ENCODE peak calls at places on chromosomes 7 and 10, in ten cellular contexts. One of them, this sample, is unnamed.

GRCh38 chr7:8190121-8190895 is 71.7 kb downstream of the ICA1 start:
- ATAC-seq in right cardiac atrium: peak; percentile 44
- ATAC-seq in aorta: peak; percentile 72
- ATAC-seq in activated T-helper 17 cell treated with anti-CD3 and anti-CD28 coated beads, Interleukin-2, amount 50 U/mL, for 72 hours: peak; percentile 68
- ATAC-seq in gastroesophageal sphincter: no peak
- ATAC-seq in K562: peak; percentile 88
- ATAC-seq in left ventricle myocardium superior: peak; percentile 55
- ATAC-seq in CD8-positive, alpha-beta T cell: peak; percentile 86
- ATAC-seq in activated CD4-positive, alpha-beta T cell treated with anti-CD3 and anti-CD28 coated beads for 36 hours: peak; percentile 86
- ATAC-seq in activated CD4-positive, CD25-positive, alpha-beta regulatory T cell treated with anti-CD3 and anti-CD28 coated beads, Interleukin-2, amount 50 U/mL, for 24 hours: peak; percentile 56
- ATAC-seq in this sample: peak; percentile 56

GRCh38 chr7:64308019-64308275 is 5.8 kb upstream of the ZNF736 start:
- ATAC-seq in right cardiac atrium: no peak
- ATAC-seq in aorta: no peak
- ATAC-seq in activated T-helper 17 cell treated with anti-CD3 and anti-CD28 coated beads, Interleukin-2, amount 50 U/mL, for 72 hours: no peak
- ATAC-seq in gastroesophageal sphincter: no peak
- ATAC-seq in K562: peak; percentile 9
- ATAC-seq in left ventricle myocardium superior: no peak
- ATAC-seq in CD8-positive, alpha-beta T cell: no peak
- ATAC-seq in activated CD4-positive, alpha-beta T cell treated with anti-CD3 and anti-CD28 coated beads for 36 hours: no peak
- ATAC-seq in activated CD4-positive, CD25-positive, alpha-beta regulatory T cell treated with anti-CD3 and anti-CD28 coated beads, Interleukin-2, amount 50 U/mL, for 24 hours: no peak
- ATAC-seq in this sample: no peak

GRCh38 chr7:100397336-100398081 is 24.2 kb downstream of the PILRA start:
- ATAC-seq in right cardiac atrium: peak; percentile 39
- ATAC-seq in aorta: no peak
- ATAC-seq in activated T-helper 17 cell treated with anti-CD3 and anti-CD28 coated beads, Interleukin-2, amount 50 U/mL, for 72 hours: no peak
- ATAC-seq in gastroesophageal sphincter: no peak
- ATAC-seq in K562: peak; percentile 11
- ATAC-seq in left ventricle myocardium superior: no peak
- ATAC-seq in CD8-positive, alpha-beta T cell: no peak
- ATAC-seq in activated CD4-positive, alpha-beta T cell treated with anti-CD3 and anti-CD28 coated beads for 36 hours: no peak
- ATAC-seq in activated CD4-positive, CD25-positive, alpha-beta regulatory T cell treated with anti-CD3 and anti-CD28 coated beads, Interleukin-2, amount 50 U/mL, for 24 hours: no peak
- ATAC-seq in this sample: no peak

GRCh38 chr10:119070395-119071165 is 10.0 kb downstream of the EIF3A start:
- ATAC-seq in right cardiac atrium: no peak
- ATAC-seq in aorta: no peak
- ATAC-seq in activated T-helper 17 cell treated with anti-CD3 and anti-CD28 coated beads, Interleukin-2, amount 50 U/mL, for 72 hours: peak; percentile 24
- ATAC-seq in gastroesophageal sphincter: no peak
- ATAC-seq in K562: no peak
- ATAC-seq in left ventricle myocardium superior: no peak
- ATAC-seq in CD8-positive, alpha-beta T cell: no peak
- ATAC-seq in activated CD4-positive, alpha-beta T cell treated with anti-CD3 and anti-CD28 coated beads for 36 hours: no peak
- ATAC-seq in activated CD4-positive, CD25-positive, alpha-beta regulatory T cell treated with anti-CD3 and anti-CD28 coated beads, Interleukin-2, amount 50 U/mL, for 24 hours: no peak
- ATAC-seq in this sample: no peak

GRCh38 chr7:2198206-2198605 is 34.5 kb downstream of the MAD1L1 start:
- ATAC-seq in right cardiac atrium: no peak
- ATAC-seq in aorta: no peak
- ATAC-seq in activated T-helper 17 cell treated with anti-CD3 and anti-CD28 coated beads, Interleukin-2, amount 50 U/mL, for 72 hours: no peak
- ATAC-seq in gastroesophageal sphincter: no peak
- ATAC-seq in K562: no peak
- ATAC-seq in left ventricle myocardium superior: peak; percentile 11
- ATAC-seq in CD8-positive, alpha-beta T cell: no peak
- ATAC-seq in activated CD4-positive, alpha-beta T cell treated with anti-CD3 and anti-CD28 coated beads for 36 hours: no peak
- ATAC-seq in activated CD4-positive, CD25-positive, alpha-beta regulatory T cell treated with anti-CD3 and anti-CD28 coated beads, Interleukin-2, amount 50 U/mL, for 24 hours: no peak
- ATAC-seq in this sample: no peak

GRCh38 chr7:47638679-47639306 is 56.9 kb upstream of the TNS3 start:
- ATAC-seq in right cardiac atrium: peak; percentile 52
- ATAC-seq in aorta: peak; percentile 30
- ATAC-seq in activated T-helper 17 cell treated with anti-CD3 and anti-CD28 coated beads, Interleukin-2, amount 50 U/mL, for 72 hours: no peak
- ATAC-seq in gastroesophageal sphincter: peak; percentile 78
- ATAC-seq in K562: no peak
- ATAC-seq in left ventricle myocardium superior: no peak
- ATAC-seq in CD8-positive, alpha-beta T cell: no peak
- ATAC-seq in activated CD4-positive, alpha-beta T cell treated with anti-CD3 and anti-CD28 coated beads for 36 hours: no peak
- ATAC-seq in activated CD4-positive, CD25-positive, alpha-beta regulatory T cell treated with anti-CD3 and anti-CD28 coated beads, Interleukin-2, amount 50 U/mL, for 24 hours: no peak
- ATAC-seq in this sample: no peak

GRCh38 chr10:111524134-111524533 is 447.3 kb downstream of the ADRA2A start:
- ATAC-seq in right cardiac atrium: no peak
- ATAC-seq in aorta: no peak
- ATAC-seq in activated T-helper 17 cell treated with anti-CD3 and anti-CD28 coated beads, Interleukin-2, amount 50 U/mL, for 72 hours: no peak
- ATAC-seq in gastroesophageal sphincter: no peak
- ATAC-seq in K562: no peak
- ATAC-seq in left ventricle myocardium superior: no peak
- ATAC-seq in CD8-positive, alpha-beta T cell: no peak
- ATAC-seq in activated CD4-positive, alpha-beta T cell treated with anti-CD3 and anti-CD28 coated beads for 36 hours: no peak
- ATAC-seq in activated CD4-positive, CD25-positive, alpha-beta regulatory T cell treated with anti-CD3 and anti-CD28 coated beads, Interleukin-2, amount 50 U/mL, for 24 hours: no peak
- ATAC-seq in this sample: no peak

GRCh38 chr7:4325732-4326131 is 356.4 kb upstream of the FOXK1 start:
- ATAC-seq in right cardiac atrium: no peak
- ATAC-seq in aorta: no peak
- ATAC-seq in activated T-helper 17 cell treated with anti-CD3 and anti-CD28 coated beads, Interleukin-2, amount 50 U/mL, for 72 hours: no peak
- ATAC-seq in gastroesophageal sphincter: no peak
- ATAC-seq in K562: no peak
- ATAC-seq in left ventricle myocardium superior: no peak
- ATAC-seq in CD8-positive, alpha-beta T cell: no peak
- ATAC-seq in activated CD4-positive, alpha-beta T cell treated with anti-CD3 and anti-CD28 coated beads for 36 hours: no peak
- ATAC-seq in activated CD4-positive, CD25-positive, alpha-beta regulatory T cell treated with anti-CD3 and anti-CD28 coated beads, Interleukin-2, amount 50 U/mL, for 24 hours: no peak
- ATAC-seq in this sample: no peak

GRCh38 chr7:706721-707120 is 19.8 kb upstream of the DNAAF5 start:
- ATAC-seq in right cardiac atrium: no peak
- ATAC-seq in aorta: no peak
- ATAC-seq in activated T-helper 17 cell treated with anti-CD3 and anti-CD28 coated beads, Interleukin-2, amount 50 U/mL, for 72 hours: no peak
- ATAC-seq in gastroesophageal sphincter: no peak
- ATAC-seq in K562: no peak
- ATAC-seq in left ventricle myocardium superior: no peak
- ATAC-seq in CD8-positive, alpha-beta T cell: no peak
- ATAC-seq in activated CD4-positive, alpha-beta T cell treated with anti-CD3 and anti-CD28 coated beads for 36 hours: no peak
- ATAC-seq in activated CD4-positive, CD25-positive, alpha-beta regulatory T cell treated with anti-CD3 and anti-CD28 coated beads, Interleukin-2, amount 50 U/mL, for 24 hours: no peak
- ATAC-seq in this sample: no peak

GRCh38 chr7:117005449-117005848 is 52.1 kb downstream of the ST7 start:
- ATAC-seq in right cardiac atrium: no peak
- ATAC-seq in aorta: no peak
- ATAC-seq in activated T-helper 17 cell treated with anti-CD3 and anti-CD28 coated beads, Interleukin-2, amount 50 U/mL, for 72 hours: no peak
- ATAC-seq in gastroesophageal sphincter: no peak
- ATAC-seq in K562: no peak
- ATAC-seq in left ventricle myocardium superior: no peak
- ATAC-seq in CD8-positive, alpha-beta T cell: no peak
- ATAC-seq in activated CD4-positive, alpha-beta T cell treated with anti-CD3 and anti-CD28 coated beads for 36 hours: no peak
- ATAC-seq in activated CD4-positive, CD25-positive, alpha-beta regulatory T cell treated with anti-CD3 and anti-CD28 coated beads, Interleukin-2, amount 50 U/mL, for 24 hours: no peak
- ATAC-seq in this sample: no peak

GRCh38 chr7:55018361-55019328 is at the start of gene EGFR:
- ATAC-seq in right cardiac atrium: peak; percentile 93
- ATAC-seq in aorta: peak; percentile 91
- ATAC-seq in activated T-helper 17 cell treated with anti-CD3 and anti-CD28 coated beads, Interleukin-2, amount 50 U/mL, for 72 hours: no peak
- ATAC-seq in gastroesophageal sphincter: peak; percentile 86
- ATAC-seq in K562: no peak
- ATAC-seq in left ventricle myocardium superior: peak; percentile 86
- ATAC-seq in CD8-positive, alpha-beta T cell: no peak
- ATAC-seq in activated CD4-positive, alpha-beta T cell treated with anti-CD3 and anti-CD28 coated beads for 36 hours: no peak
- ATAC-seq in activated CD4-positive, CD25-positive, alpha-beta regulatory T cell treated with anti-CD3 and anti-CD28 coated beads, Interleukin-2, amount 50 U/mL, for 24 hours: no peak
- ATAC-seq in this sample: peak; percentile 40

GRCh38 chr10:43121444-43121843 is 16.8 kb upstream of the CSGALNACT2 start:
- ATAC-seq in right cardiac atrium: no peak
- ATAC-seq in aorta: no peak
- ATAC-seq in activated T-helper 17 cell treated with anti-CD3 and anti-CD28 coated beads, Interleukin-2, amount 50 U/mL, for 72 hours: no peak
- ATAC-seq in gastroesophageal sphincter: no peak
- ATAC-seq in K562: no peak
- ATAC-seq in left ventricle myocardium superior: peak; percentile 32
- ATAC-seq in CD8-positive, alpha-beta T cell: no peak
- ATAC-seq in activated CD4-positive, alpha-beta T cell treated with anti-CD3 and anti-CD28 coated beads for 36 hours: no peak
- ATAC-seq in activated CD4-positive, CD25-positive, alpha-beta regulatory T cell treated with anti-CD3 and anti-CD28 coated beads, Interleukin-2, amount 50 U/mL, for 24 hours: no peak
- ATAC-seq in this sample: no peak

GRCh38 chr10:88933584-88933983 is 19.0 kb downstream of the ACTA2 start:
- ATAC-seq in right cardiac atrium: peak; percentile 11
- ATAC-seq in aorta: peak; percentile 4
- ATAC-seq in activated T-helper 17 cell treated with anti-CD3 and anti-CD28 coated beads, Interleukin-2, amount 50 U/mL, for 72 hours: no peak
- ATAC-seq in gastroesophageal sphincter: no peak
- ATAC-seq in K562: no peak
- ATAC-seq in left ventricle myocardium superior: no peak
- ATAC-seq in CD8-positive, alpha-beta T cell: no peak
- ATAC-seq in activated CD4-positive, alpha-beta T cell treated with anti-CD3 and anti-CD28 coated beads for 36 hours: no peak
- ATAC-seq in activated CD4-positive, CD25-positive, alpha-beta regulatory T cell treated with anti-CD3 and anti-CD28 coated beads, Interleukin-2, amount 50 U/mL, for 24 hours: no peak
- ATAC-seq in this sample: no peak

GRCh38 chr10:71796749-71797405 is 23.6 kb upstream of the VSIR start:
- ATAC-seq in right cardiac atrium: no peak
- ATAC-seq in aorta: no peak
- ATAC-seq in activated T-helper 17 cell treated with anti-CD3 and anti-CD28 coated beads, Interleukin-2, amount 50 U/mL, for 72 hours: no peak
- ATAC-seq in gastroesophageal sphincter: no peak
- ATAC-seq in K562: peak; percentile 55
- ATAC-seq in left ventricle myocardium superior: no peak
- ATAC-seq in CD8-positive, alpha-beta T cell: no peak
- ATAC-seq in activated CD4-positive, alpha-beta T cell treated with anti-CD3 and anti-CD28 coated beads for 36 hours: peak; percentile 30
- ATAC-seq in activated CD4-positive, CD25-positive, alpha-beta regulatory T cell treated with anti-CD3 and anti-CD28 coated beads, Interleukin-2, amount 50 U/mL, for 24 hours: no peak
- ATAC-seq in this sample: no peak

GRCh38 chr10:11810313-11810766 is 12.8 kb upstream of the PROSER2 start:
- ATAC-seq in right cardiac atrium: no peak
- ATAC-seq in aorta: no peak
- ATAC-seq in activated T-helper 17 cell treated with anti-CD3 and anti-CD28 coated beads, Interleukin-2, amount 50 U/mL, for 72 hours: no peak
- ATAC-seq in gastroesophageal sphincter: peak; percentile 34
- ATAC-seq in K562: no peak
- ATAC-seq in left ventricle myocardium superior: no peak
- ATAC-seq in CD8-positive, alpha-beta T cell: no peak
- ATAC-seq in activated CD4-positive, alpha-beta T cell treated with anti-CD3 and anti-CD28 coated beads for 36 hours: no peak
- ATAC-seq in activated CD4-positive, CD25-positive, alpha-beta regulatory T cell treated with anti-CD3 and anti-CD28 coated beads, Interleukin-2, amount 50 U/mL, for 24 hours: no peak
- ATAC-seq in this sample: no peak

GRCh38 chr10:59976909-59977308 is 70.6 kb upstream of the CCDC6 start:
- ATAC-seq in right cardiac atrium: no peak
- ATAC-seq in aorta: no peak
- ATAC-seq in activated T-helper 17 cell treated with anti-CD3 and anti-CD28 coated beads, Interleukin-2, amount 50 U/mL, for 72 hours: no peak
- ATAC-seq in gastroesophageal sphincter: no peak
- ATAC-seq in K562: no peak
- ATAC-seq in left ventricle myocardium superior: no peak
- ATAC-seq in CD8-positive, alpha-beta T cell: no peak
- ATAC-seq in activated CD4-positive, alpha-beta T cell treated with anti-CD3 and anti-CD28 coated beads for 36 hours: no peak
- ATAC-seq in activated CD4-positive, CD25-positive, alpha-beta regulatory T cell treated with anti-CD3 and anti-CD28 coated beads, Interleukin-2, amount 50 U/mL, for 24 hours: no peak
- ATAC-seq in this sample: no peak

GRCh38 chr10:127017406-127018297 is 112.4 kb downstream of the DOCK1 start:
- ATAC-seq in right cardiac atrium: no peak
- ATAC-seq in aorta: no peak
- ATAC-seq in activated T-helper 17 cell treated with anti-CD3 and anti-CD28 coated beads, Interleukin-2, amount 50 U/mL, for 72 hours: no peak
- ATAC-seq in gastroesophageal sphincter: no peak
- ATAC-seq in K562: no peak
- ATAC-seq in left ventricle myocardium superior: no peak
- ATAC-seq in CD8-positive, alpha-beta T cell: no peak
- ATAC-seq in activated CD4-positive, alpha-beta T cell treated with anti-CD3 and anti-CD28 coated beads for 36 hours: no peak
- ATAC-seq in activated CD4-positive, CD25-positive, alpha-beta regulatory T cell treated with anti-CD3 and anti-CD28 coated beads, Interleukin-2, amount 50 U/mL, for 24 hours: no peak
- ATAC-seq in this sample: no peak

This sample was measured in stimulated activated memory B cell treated with anti-CD40 and anti-IgM and Interleukin-4, amounts not matched to agents 10 μg/mL and 1 μg/mL and 100 μg/mL, for 72 hours.